ENCODE peak calls at places on chromosome 5, in six cellular contexts. E, Y, U, P, B and O are unnamed samples.

GRCh38 chr5:147223343-147223742 is 11.5 kb upstream of the STK32A start:
- DNase-seq in P (no peak), Y (no peak), E (no peak), U (no peak), B (no peak), O (no peak)

GRCh38 chr5:135239461-135240282 is 159.4 kb downstream of the MACROH2A1 start:
- DNase-seq in E (no peak), Y (no peak), U (peak), P (no peak), B (no peak), O (no peak)

GRCh38 chr5:161027763-161028162 is 175.8 kb upstream of the ATP10B start:
- DNase-seq in P (no peak), B (no peak), E (peak), Y (no peak), U (no peak), O (no peak)

GRCh38 chr5:172407861-172408260 is 46.5 kb downstream of the SH3PXD2B start:
- DNase-seq in E (no peak), P (no peak), Y (peak), U (no peak), B (peak), O (no peak)

GRCh38 chr5:132250547-132250946 is 6.9 kb upstream of the PDLIM4 start:
- DNase-seq in U (no peak), E (no peak), B (no peak), Y (no peak), P (no peak), O (no peak)

GRCh38 chr5:159619826-159620225 is 289.5 kb upstream of the IL12B start:
- DNase-seq in Y (no peak), E (no peak), P (no peak), U (no peak), B (no peak), O (no peak)

GRCh38 chr5:133627180-133627579 is 14.8 kb upstream of the FSTL4 start:
- DNase-seq in E (no peak), B (peak), U (no peak), Y (no peak), P (no peak), O (no peak)

GRCh38 chr5:92544567-92544966 is 1036.5 kb downstream of the NR2F1-AS1 start:
- DNase-seq in U (no peak), P (no peak), E (peak), Y (no peak), B (no peak), O (no peak)

GRCh38 chr5:135341021-135341666 is 57.9 kb downstream of the MACROH2A1 start:
- DNase-seq in E (no peak), Y (no peak), P (no peak), B (no peak), U (peak), O (no peak)

GRCh38 chr5:14004598-14005394 is 60.3 kb upstream of the DNAH5 start:
- DNase-seq in P (no peak), B (no peak), Y (no peak), E (no peak), U (no peak), O (no peak)

GRCh38 chr5:175357995-175358394 is 86.0 kb downstream of the DRD1 start:
- DNase-seq in P (no peak), U (no peak), E (no peak), Y (no peak), B (no peak), O (no peak)

GRCh38 chr5:173454381-173454763 is 126.2 kb upstream of the STC2 start:
- DNase-seq in B (peak), U (no peak), E (no peak), Y (no peak), P (peak), O (no peak)

GRCh38 chr5:52896524-52897237 is 92.5 kb upstream of the ITGA2 start:
- DNase-seq in Y (peak), B (no peak), P (no peak), E (no peak), U (no peak), O (no peak)

GRCh38 chr5:74638776-74639537 is 1.6 kb downstream of the ENC1 start:
- DNase-seq in U (no peak), E (peak), Y (no peak), B (peak), P (no peak), O (no peak)

GRCh38 chr5:463952-464351 is 21.0 kb downstream of the EXOC3 start:
- DNase-seq in Y (no peak), U (no peak), E (no peak), B (no peak), P (no peak), O (no peak)

DNA sequence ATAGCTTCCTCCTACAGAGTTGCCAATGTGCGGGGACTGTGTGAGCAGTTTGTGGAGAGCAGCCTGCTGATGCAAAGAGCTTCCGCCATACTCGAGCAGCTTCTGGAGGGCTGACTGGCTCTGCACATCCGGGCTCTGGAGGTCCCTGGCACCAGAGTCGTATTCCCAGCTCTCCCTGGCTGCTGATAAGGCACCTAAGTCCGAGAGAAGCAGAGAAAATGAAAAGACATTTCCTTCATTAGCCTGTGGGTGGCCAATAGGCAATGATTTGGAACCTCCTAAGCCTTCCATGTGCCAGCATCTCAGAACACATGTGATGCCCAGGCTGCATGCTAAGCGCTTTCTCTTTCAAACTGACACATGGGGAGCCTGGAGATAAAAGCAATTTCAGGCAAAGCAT is 94.3 kb downstream of the TSSK1B start:
- DNase-seq in P (no peak), U (no peak), B (no peak), E (no peak), Y (no peak), O (no peak)
- TF ChIP-seq CTCF in P (no peak), U (no peak), B (no peak), E (no peak), Y (no peak), O (no peak)

GRCh38 chr5:157345067-157345466 is 79.1 kb downstream of the CYFIP2 start:
- DNase-seq in Y (no peak), B (no peak), E (no peak), U (no peak), P (no peak), O (no peak)

GRCh38 chr5:157347301-157348048 is 81.6 kb downstream of the CYFIP2 start:
- DNase-seq in Y (no peak), B (no peak), P (no peak), E (peak), U (no peak), O (no peak)

GRCh38 chr5:157345485-157345884 is 79.6 kb downstream of the CYFIP2 start:
- DNase-seq in U (no peak), E (no peak), B (no peak), Y (no peak), P (no peak), O (no peak)

GRCh38 chr5:157350939-157351338 is 85.0 kb downstream of the CYFIP2 start:
- DNase-seq in U (no peak), Y (no peak), P (no peak), B (no peak), E (no peak), O (no peak)

GRCh38 chr5:157348049-157348400 is 82.1 kb downstream of the CYFIP2 start:
- DNase-seq in Y (no peak), B (peak), P (no peak), U (no peak), E (no peak), O (no peak)
- TF ChIP-seq CTCF in Y (no peak), B (no peak), P (no peak), U (no peak), E (no peak), O (no peak)

GRCh38 chr5:119578937-119579336 is 50.4 kb upstream of the FAM170A start:
- DNase-seq in B (peak), E (peak), P (peak), U (no peak), Y (no peak), O (peak)
- TF ChIP-seq CTCF in B (peak), E (no peak), P (peak), U (no peak), Y (peak), O (peak)

GRCh38 chr5:1468629-1469527 is 23.6 kb upstream of the SLC6A3 start:
- DNase-seq in P (no peak), U (peak), B (no peak), E (no peak), Y (no peak), O (no peak)
- TF ChIP-seq CTCF in P (no peak), U (no peak), B (no peak), E (no peak), Y (no peak), O (no peak)

GRCh38 chr5:75885849-75886596 is 168.8 kb upstream of the POC5 start:
- DNase-seq in U (no peak), P (no peak), B (no peak), Y (no peak), E (no peak), O (peak)
- TF ChIP-seq CTCF in U (no peak), P (no peak), B (peak), Y (no peak), E (no peak), O (no peak)

GRCh38 chr5:26326153-26326759 is 712.1 kb downstream of the CDH9 start:
- DNase-seq in E (no peak), U (no peak), Y (no peak), P (no peak), B (no peak), O (no peak)

GRCh38 chr5:26323794-26324193 is 714.6 kb downstream of the CDH9 start:
- DNase-seq in E (no peak), B (no peak), U (no peak), Y (no peak), P (no peak), O (no peak)

DNA sequence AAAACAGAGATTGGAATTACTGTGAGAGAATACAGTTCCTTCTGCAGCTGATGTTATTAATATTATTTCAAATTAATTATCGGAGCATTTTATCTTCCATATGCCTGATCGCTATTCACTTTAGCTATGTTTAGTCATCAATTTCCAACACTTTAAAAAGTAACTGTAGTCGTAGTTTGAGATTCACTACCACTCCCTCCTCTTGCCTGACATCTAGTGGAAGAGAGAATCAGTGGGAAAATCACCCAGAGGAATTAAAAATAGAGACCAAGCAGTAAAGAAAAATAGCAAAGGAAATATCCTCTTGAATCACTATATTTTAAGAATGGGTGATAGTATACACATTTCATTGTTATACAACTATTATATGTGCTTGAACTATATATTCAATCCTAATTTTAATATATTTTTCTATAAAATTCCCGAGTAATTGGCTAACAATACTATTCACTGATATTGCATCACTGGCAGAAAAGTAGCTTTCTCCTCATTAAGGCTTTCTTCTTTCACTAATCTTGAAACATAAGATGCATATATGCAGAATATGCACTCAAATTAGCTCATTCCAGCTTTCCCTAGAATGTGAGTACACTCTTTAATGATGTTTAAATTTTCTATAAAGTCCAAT is 708.7 kb downstream of the CDH9 start:
- DNase-seq in B (peak), U (no peak), E (peak), P (no peak), Y (no peak), O (no peak)
- TF ChIP-seq CTCF in B (no peak), U (no peak), E (no peak), P (peak), Y (peak), O (peak)

DNA sequence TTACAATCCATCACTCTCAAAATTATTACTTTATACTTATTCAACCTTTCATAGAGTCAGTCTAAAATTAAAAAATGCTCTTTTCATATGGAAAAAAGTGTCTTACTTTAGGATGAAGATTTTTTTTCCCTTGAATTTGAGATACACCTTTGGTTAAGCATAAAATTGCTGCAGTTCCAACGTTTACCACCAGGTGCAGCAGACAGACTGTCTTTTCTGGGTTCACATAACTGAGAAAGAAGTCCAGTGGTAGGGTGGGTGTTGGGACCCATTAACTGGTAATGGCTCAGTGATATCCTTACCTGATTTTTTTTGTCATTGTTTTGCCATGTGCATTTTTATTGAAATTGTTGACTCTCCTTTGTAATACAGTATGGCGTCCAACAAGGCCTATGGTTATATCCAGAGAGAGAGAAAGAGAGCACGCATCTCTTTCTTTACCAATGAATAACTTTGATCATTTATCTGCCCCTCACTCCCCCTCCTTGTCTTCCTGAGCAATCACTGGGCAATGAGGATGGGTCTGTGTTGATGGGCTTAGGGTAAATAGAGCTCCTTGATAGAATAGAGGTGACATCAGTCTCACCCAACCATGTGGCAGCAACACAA is 98.4 kb downstream of the FBXL7 start:
- DNase-seq in U (no peak), Y (no peak), B (peak), E (peak), P (no peak), O (peak)
- TF ChIP-seq CTCF in U (no peak), Y (peak), B (peak), E (peak), P (peak), O (peak)

GRCh38 chr5:143094087-143094511 is 309.4 kb downstream of the NR3C1 start:
- DNase-seq in U (no peak), E (peak), Y (no peak), P (no peak), B (peak), O (peak)
- TF ChIP-seq CTCF in U (no peak), E (no peak), Y (no peak), P (no peak), B (no peak), O (no peak)

GRCh38 chr5:64384761-64385160 is 121.1 kb upstream of the RGS7BP start:
- DNase-seq in Y (no peak), P (no peak), E (peak), U (no peak), B (peak), O (peak)
- TF ChIP-seq CTCF in Y (no peak), P (no peak), E (no peak), U (no peak), B (peak), O (peak)